ENCODE peak calls at places on chromosomes 2 and 18, in six cellular contexts. Q is stimulated activated CD8-positive, alpha-beta memory T cell treated with anti-CD3 and anti-CD28 coated beads, Interleukin-7, amount 100 ng/mL, for 1 hour; G is naive thymus-derived CD8-positive, alpha-beta T cell; O is NCI-H1092; T is colonic mucosa; H is T-helper 2 cell. I is an unnamed sample.

GRCh38 chr18:61544178-61544577 is 210.9 kb downstream of the CDH20 start:
- DNase-seq in T (no peak), Q (no peak), O (no peak), G (no peak), H (no peak), I (no peak)

GRCh38 chr2:174446531-174446930 is 40.3 kb downstream of the GPR155 start:
- DNase-seq in Q (no peak), H (no peak), O (no peak), G (no peak), T (no peak), I (no peak)

GRCh38 chr18:49048361-49048760 is 97.6 kb upstream of the SMAD7 start:
- DNase-seq in G (no peak), O (no peak), Q (no peak), H (no peak), T (no peak), I (no peak)

GRCh38 chr2:232365621-232366321 is 12.8 kb upstream of the ALPP start:
- DNase-seq in T (no peak), O (peak; percentile 20), Q (no peak), G (no peak), H (no peak), I (no peak)

GRCh38 chr2:149068996-149069888 is 30.7 kb downstream of the LYPD6B start:
- DNase-seq in G (no peak), H (peak; percentile 6), T (no peak), Q (no peak), O (no peak), I (no peak)

GRCh38 chr2:241619602-241620418 is 17.1 kb downstream of the THAP4 start:
- DNase-seq in H (no peak), O (no peak), G (no peak), T (no peak), Q (no peak), I (no peak)

GRCh38 chr2:236256601-236257000 is 7.6 kb downstream of the ASB18 start:
- DNase-seq in H (no peak), G (no peak), O (no peak), Q (no peak), T (no peak), I (no peak)

GRCh38 chr2:75595541-75596395 is 35.0 kb upstream of the EVA1A start:
- DNase-seq in T (no peak), Q (no peak), H (no peak), G (no peak), O (no peak), I (no peak)

GRCh38 chr2:99471635-99472326 is 18.0 kb downstream of the REV1 start:
- DNase-seq in T (no peak), Q (no peak), G (no peak), O (no peak), H (no peak), I (no peak)

GRCh38 chr18:79402977-79403722 is 7.4 kb downstream of the NFATC1 start:
- DNase-seq in T (peak; percentile 43), Q (no peak), H (no peak), G (no peak), O (no peak), I (no peak)

GRCh38 chr2:182792441-182792840 is 74.0 kb downstream of the FRZB start:
- DNase-seq in Q (no peak), G (no peak), T (no peak), H (no peak), O (no peak), I (no peak)

GRCh38 chr2:62939735-62940491 is 110.7 kb upstream of the OTX1 start:
- DNase-seq in G (no peak), H (no peak), Q (no peak), O (no peak), T (no peak), I (no peak)

GRCh38 chr2:33321236-33321731 is 155.2 kb upstream of the RASGRP3 start:
- DNase-seq in H (peak; percentile 2), T (no peak), Q (no peak), G (no peak), O (no peak), I (no peak)

GRCh38 chr2:237290249-237290648 is 123.7 kb downstream of the COL6A3 start:
- DNase-seq in Q (no peak), G (no peak), T (peak; percentile 55), H (no peak), O (no peak), I (no peak)

GRCh38 chr18:555705-556402 is 24.3 kb upstream of the CETN1 start:
- DNase-seq in T (no peak), H (no peak), O (no peak), Q (no peak), G (no peak), I (no peak)

GRCh38 chr18:78814321-78814720 is 165.3 kb upstream of the SALL3 start:
- DNase-seq in O (peak; percentile 60), G (no peak), T (no peak), H (no peak), Q (no peak), I (no peak)

GRCh38 chr2:157672129-157672528 is 43.5 kb upstream of the ACVR1C start:
- DNase-seq in G (no peak), Q (no peak), T (no peak), H (no peak), O (no peak), I (no peak)

GRCh38 chr18:79846936-79847557 is 49.3 kb downstream of the KCNG2 start:
- DNase-seq in Q (no peak), O (no peak), H (no peak), G (no peak), T (no peak), I (no peak)

GRCh38 chr2:9779572-9780264 is 63.6 kb upstream of the TAF1B start:
- DNase-seq in T (no peak), G (no peak), H (peak; percentile 30), Q (no peak), O (no peak), I (no peak)

GRCh38 chr2:186595219-186595618 is 5.4 kb downstream of the ITGAV start:
- DNase-seq in Q (no peak), T (no peak), O (no peak), H (no peak), G (no peak), I (no peak)

GRCh38 chr2:226048625-226049024 is 649.1 kb downstream of the NYAP2 start:
- DNase-seq in O (no peak), G (no peak), T (no peak), Q (no peak), H (no peak), I (no peak)

GRCh38 chr2:145615626-145616025 is 1095.7 kb upstream of the ZEB2 start:
- DNase-seq in T (no peak), G (no peak), Q (no peak), O (no peak), H (no peak), I (no peak)

GRCh38 chr18:79926306-79926705 is 25.1 kb downstream of the SLC66A2 start:
- DNase-seq in H (no peak), O (no peak), Q (no peak), G (no peak), T (peak; percentile 15), I (no peak)

GRCh38 chr18:21826196-21826595 is 85.6 kb downstream of the MIB1 start:
- DNase-seq in T (no peak), H (no peak), G (no peak), O (no peak), Q (no peak), I (no peak)

GRCh38 chr2:219718066-219718465 is 90.6 kb downstream of the SLC4A3 start:
- DNase-seq in O (no peak), T (no peak), G (no peak), Q (no peak), H (no peak), I (no peak)

GRCh38 chr2:23199115-23199918 is 185.7 kb upstream of the KLHL29 start:
- DNase-seq in O (no peak), Q (no peak), T (no peak), G (no peak), H (no peak), I (peak; percentile 18)

GRCh38 chr2:189517847-189518535 is 62.6 kb downstream of the SLC40A1 start:
- DNase-seq in G (no peak), H (no peak), O (no peak), T (no peak), Q (no peak), I (no peak)

GRCh38 chr2:223057545-223057944 is 5.6 kb downstream of the KCNE4 start:
- DNase-seq in O (peak; percentile 15), H (no peak), G (no peak), Q (no peak), T (no peak), I (no peak)

GRCh38 chr2:101725515-101726192 is 28.1 kb downstream of the MAP4K4 start:
- DNase-seq in O (no peak), G (no peak), T (no peak), H (no peak), Q (no peak), I (no peak)

GRCh38 chr2:217489145-217489960 is 513.4 kb downstream of the TNS1 start:
- DNase-seq in T (no peak), Q (no peak), G (no peak), H (no peak), O (no peak), I (no peak)

I was measured in GM20000.